ENCODE peak calls at places on chromosomes 13 and 19, in six cellular contexts. R is OCI-LY7; F is thoracic aorta; I is CD4-positive, alpha-beta T cell; J is transverse colon; L is fibroblast of pulmonary artery. N is an unnamed sample.

GRCh38 chr19:9500796-9501195 is 2.4 kb upstream of the ZNF560 start:
- DNase-seq in R (no peak), F (no peak), I (no peak), J (no peak), L (no peak), N (no peak)

GRCh38 chr19:47111081-47111589 is 2.4 kb downstream of the ZC3H4 start:
- DNase-seq in R (peak), F (no peak), I (peak), J (peak), L (no peak), N (no peak)

GRCh38 chr13:37878496-37878895 is 8.9 kb upstream of the TRPC4 start:
- DNase-seq in R (no peak), F (no peak), I (no peak), J (no peak), L (peak), N (no peak)

GRCh38 chr13:50940509-50940908 is 30.9 kb downstream of the RNASEH2B start:
- DNase-seq in R (no peak), F (no peak), I (no peak), J (no peak), L (no peak), N (no peak)

GRCh38 chr13:33316890-33317289 is 31.3 kb upstream of the STARD13 start:
- DNase-seq in R (no peak), F (no peak), I (no peak), J (no peak), L (no peak), N (no peak)

GRCh38 chr19:8494158-8494557 is 8.3 kb downstream of the PRAM1 start:
- DNase-seq in R (peak), F (no peak), I (no peak), J (no peak), L (peak), N (no peak)

GRCh38 chr13:85665286-85665685 is 133.9 kb downstream of the SLITRK6 start:
- DNase-seq in R (no peak), F (no peak), I (no peak), J (no peak), L (peak), N (no peak)

GRCh38 chr19:14369399-14370168 is 11.7 kb upstream of the ADGRE5 start:
- DNase-seq in R (no peak), F (no peak), I (peak), J (peak), L (peak), N (no peak)

GRCh38 chr19:55146078-55146647 is 2.8 kb downstream of the TNNT1 start:
- DNase-seq in R (peak), F (no peak), I (no peak), J (no peak), L (peak), N (no peak)

GRCh38 chr13:95301947-95302386 is 716 bp upstream of the ABCC4 start:
- DNase-seq in R (no peak), F (no peak), I (no peak), J (no peak), L (peak), N (no peak)

GRCh38 chr13:65217459-65217858 is 2012.7 kb downstream of the PCDH9 start:
- DNase-seq in R (no peak), F (no peak), I (no peak), J (no peak), L (no peak), N (no peak)

GRCh38 chr13:72495681-72496080 is 231.7 kb downstream of the MZT1 start:
- DNase-seq in R (no peak), F (no peak), I (no peak), J (no peak), L (no peak), N (no peak)

GRCh38 chr13:98782654-98783053 is 30.2 kb upstream of the SLC15A1 start:
- DNase-seq in R (no peak), F (no peak), I (no peak), J (no peak), L (peak), N (no peak)

GRCh38 chr13:44921931-44922758 is 67.1 kb downstream of the NUFIP1 start:
- DNase-seq in R (no peak), F (peak), I (no peak), J (peak), L (peak), N (no peak)

GRCh38 chr19:47699360-47699917 is 13.8 kb upstream of the EHD2 start:
- DNase-seq in R (peak), F (no peak), I (peak), J (peak), L (peak), N (no peak)

GRCh38 chr13:99434258-99434788 is 66.9 kb upstream of the TM9SF2 start:
- DNase-seq in R (no peak), F (no peak), I (peak), J (peak), L (no peak), N (no peak)

GRCh38 chr13:59492030-59492636 is 671.6 kb downstream of the DIAPH3 start:
- DNase-seq in R (no peak), F (no peak), I (no peak), J (no peak), L (no peak), N (no peak)

GRCh38 chr19:5805465-5806132 is 732 bp downstream of the NRTN start:
- DNase-seq in R (peak), F (no peak), I (peak), J (peak), L (peak), N (no peak)

GRCh38 chr19:38718747-38719543 is 25.3 kb downstream of the CAPN12 start:
- DNase-seq in R (no peak), F (no peak), I (no peak), J (no peak), L (peak), N (no peak)

GRCh38 chr19:4795400-4795799 is 3.9 kb downstream of the FEM1A start:
- DNase-seq in R (no peak), F (no peak), I (no peak), J (no peak), L (no peak), N (no peak)
- TF ChIP-seq CTCF in R (no peak), F (no peak), I (no peak), J (no peak), L (no peak), N (no peak)

DNA sequence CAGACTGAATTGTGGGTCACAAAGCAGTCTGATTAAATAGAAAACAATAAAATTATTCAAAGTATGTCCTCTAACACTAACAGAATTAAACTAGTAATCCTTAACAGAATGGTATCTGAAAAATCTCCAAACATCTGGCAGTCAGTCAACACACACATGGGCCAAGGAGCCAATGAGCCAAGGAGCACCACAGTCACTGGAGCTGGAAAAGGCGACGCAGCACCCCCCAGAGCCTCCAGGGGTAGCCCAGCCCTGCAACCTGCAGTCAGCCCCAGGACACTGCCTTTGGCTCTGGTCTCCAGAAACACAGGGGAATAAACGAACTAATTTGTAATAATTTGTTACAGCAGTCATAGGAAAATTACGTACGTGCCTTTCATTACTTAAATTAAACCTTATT is 12.3 kb downstream of the TUBGCP3 start:
- DNase-seq in R (no peak), F (no peak), I (no peak), J (no peak), L (peak), N (no peak)
- TF ChIP-seq CTCF in R (no peak), F (no peak), I (no peak), J (no peak), L (no peak), N (no peak)

GRCh38 chr13:34990399-34991224 is 48.5 kb downstream of the NBEA start:
- DNase-seq in R (no peak), F (no peak), I (no peak), J (no peak), L (no peak), N (no peak)

GRCh38 chr13:34988330-34988791 is 46.3 kb downstream of the NBEA start:
- DNase-seq in R (no peak), F (no peak), I (no peak), J (no peak), L (no peak), N (no peak)

GRCh38 chr13:34993470-34993869 is 51.4 kb downstream of the NBEA start:
- DNase-seq in R (no peak), F (no peak), I (no peak), J (no peak), L (peak), N (no peak)
- TF ChIP-seq CTCF in R (no peak), F (no peak), I (no peak), J (no peak), L (no peak), N (no peak)

DNA sequence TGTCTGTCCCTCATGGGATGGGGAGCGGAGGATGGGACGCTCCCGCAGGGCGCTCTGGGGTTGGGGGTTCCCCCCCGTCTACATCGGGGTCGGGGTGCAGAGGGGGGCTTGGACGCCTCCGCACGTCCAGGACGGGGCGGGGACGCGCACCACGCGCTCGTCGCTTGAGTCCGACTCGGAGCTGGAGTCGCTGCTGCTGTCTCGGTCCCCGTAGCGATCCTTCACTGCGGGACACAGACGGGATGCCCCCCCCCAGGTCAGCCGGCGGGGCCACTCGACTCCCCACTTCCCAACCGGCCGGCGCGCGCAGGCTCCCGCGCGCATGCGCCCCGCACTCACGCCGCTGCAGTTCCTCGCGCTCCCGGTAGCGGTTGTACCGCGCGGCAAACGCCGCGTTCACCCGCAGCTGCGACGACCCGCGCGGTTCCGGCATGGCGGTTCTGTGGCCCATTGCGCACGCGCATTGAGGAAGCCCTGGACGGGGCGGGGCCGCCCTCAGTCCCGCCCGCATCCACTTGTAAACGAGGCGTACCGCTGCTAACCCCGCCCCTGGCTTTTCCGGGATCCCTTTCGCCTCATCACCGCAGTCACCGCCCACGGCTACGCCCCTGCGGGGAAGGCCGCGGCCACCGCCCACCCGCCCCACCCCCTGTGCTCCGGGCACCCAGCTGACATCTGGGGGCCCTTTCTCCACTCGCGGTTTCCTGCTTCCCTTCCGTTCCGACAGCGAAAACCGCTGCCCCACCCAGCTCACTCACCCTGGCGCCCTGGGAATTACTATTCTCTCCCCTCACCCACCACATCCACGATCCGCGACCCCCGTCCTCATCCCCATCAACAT is at the start of gene KRI1:
- DNase-seq in R (peak), F (peak), I (peak), J (peak), L (peak), N (peak)
- TF ChIP-seq CTCF in R (peak), F (peak), I (no peak), J (peak), L (peak), N (peak)

DNA sequence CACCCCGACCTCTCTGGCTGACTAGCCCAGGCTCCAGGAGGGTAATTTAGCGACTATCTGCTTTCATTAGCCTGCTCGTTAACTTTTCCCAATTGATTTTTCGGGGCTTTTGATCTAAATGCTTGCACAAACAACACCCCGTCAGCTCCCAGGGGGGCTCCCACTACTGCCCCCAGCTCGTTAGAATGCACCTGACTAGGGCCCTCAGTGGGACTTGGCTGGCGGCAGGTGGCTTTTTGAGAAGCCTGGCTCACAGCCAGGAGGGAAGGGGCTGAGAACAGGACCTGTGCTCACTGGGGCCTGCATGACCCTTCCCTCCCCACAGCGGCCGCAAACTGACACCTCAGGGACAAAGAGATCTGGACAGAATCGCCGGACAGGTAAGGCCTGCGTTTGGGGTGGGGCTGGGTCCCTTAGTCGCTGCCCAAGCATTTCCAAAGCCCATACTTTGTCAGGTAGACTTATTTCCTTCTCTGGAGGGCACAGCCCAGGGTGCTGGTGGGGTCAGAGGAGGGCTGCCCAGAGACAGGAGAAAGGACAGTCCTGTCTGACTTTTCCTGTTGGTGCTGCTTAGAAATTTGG is 7.6 kb upstream of the CD79A start:
- DNase-seq in R (peak), F (no peak), I (no peak), J (no peak), L (no peak), N (no peak)
- TF ChIP-seq CTCF in R (no peak), F (no peak), I (no peak), J (no peak), L (no peak), N (no peak)

GRCh38 chr19:52307275-52307674 is 10.3 kb downstream of the ZNF480 start:
- DNase-seq in R (peak), F (no peak), I (no peak), J (no peak), L (peak), N (no peak)
- TF ChIP-seq CTCF in R (no peak), F (no peak), I (no peak), J (no peak), L (no peak), N (no peak)

DNA sequence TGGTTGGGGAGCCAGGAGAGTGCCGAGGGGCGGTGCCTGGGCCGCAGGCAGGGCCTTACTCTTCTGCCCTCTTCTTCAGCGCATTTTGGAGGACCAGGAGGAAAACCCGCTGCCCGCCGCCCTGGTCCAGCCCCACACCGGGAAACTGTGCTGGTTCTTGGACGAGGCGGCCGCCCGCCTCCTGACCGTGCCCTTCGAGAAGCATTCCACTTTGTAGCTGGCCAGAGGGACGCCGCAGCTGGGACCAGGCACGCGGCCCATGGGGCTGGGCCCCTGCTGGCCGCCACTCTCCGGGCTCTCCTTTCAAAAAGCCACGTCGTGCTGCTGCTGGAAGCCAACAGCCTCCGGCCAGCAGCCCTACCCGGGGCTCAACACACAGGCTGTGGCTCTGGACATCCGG is 9.4 kb downstream of the PGLS start:
- DNase-seq in R (no peak), F (no peak), I (no peak), J (no peak), L (no peak), N (no peak)
- TF ChIP-seq CTCF in R (no peak), F (no peak), I (no peak), J (no peak), L (no peak), N (no peak)

DNA sequence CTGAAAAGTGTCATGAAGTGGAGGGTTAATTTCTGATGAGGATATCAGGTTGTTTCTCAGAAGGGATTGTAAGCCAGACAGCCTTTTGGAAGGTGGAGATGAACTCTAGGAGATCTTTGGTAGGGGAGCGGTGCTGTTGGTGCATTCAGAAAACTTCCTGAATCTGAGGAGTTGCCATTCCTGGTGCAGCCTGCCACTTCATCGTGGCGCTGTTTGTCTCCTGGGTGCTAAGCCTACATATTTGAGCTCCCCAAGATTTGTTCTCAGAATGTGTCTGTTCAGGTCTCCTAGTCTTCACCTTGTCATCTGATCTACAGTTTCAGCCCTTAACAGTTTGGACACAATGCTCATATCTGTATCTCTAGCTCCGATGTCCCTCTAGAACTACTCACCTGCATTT is 285.6 kb downstream of the MTUS2 start:
- DNase-seq in R (no peak), F (no peak), I (no peak), J (no peak), L (no peak), N (no peak)
- TF ChIP-seq CTCF in R (no peak), F (no peak), I (no peak), J (no peak), L (no peak), N (no peak)

GRCh38 chr19:18173572-18174294 is at the start of gene IFI30:
- DNase-seq in R (peak), F (no peak), I (peak), J (peak), L (peak), N (no peak)
- TF ChIP-seq CTCF in R (no peak), F (no peak), I (no peak), J (no peak), L (no peak), N (no peak)

DNA sequence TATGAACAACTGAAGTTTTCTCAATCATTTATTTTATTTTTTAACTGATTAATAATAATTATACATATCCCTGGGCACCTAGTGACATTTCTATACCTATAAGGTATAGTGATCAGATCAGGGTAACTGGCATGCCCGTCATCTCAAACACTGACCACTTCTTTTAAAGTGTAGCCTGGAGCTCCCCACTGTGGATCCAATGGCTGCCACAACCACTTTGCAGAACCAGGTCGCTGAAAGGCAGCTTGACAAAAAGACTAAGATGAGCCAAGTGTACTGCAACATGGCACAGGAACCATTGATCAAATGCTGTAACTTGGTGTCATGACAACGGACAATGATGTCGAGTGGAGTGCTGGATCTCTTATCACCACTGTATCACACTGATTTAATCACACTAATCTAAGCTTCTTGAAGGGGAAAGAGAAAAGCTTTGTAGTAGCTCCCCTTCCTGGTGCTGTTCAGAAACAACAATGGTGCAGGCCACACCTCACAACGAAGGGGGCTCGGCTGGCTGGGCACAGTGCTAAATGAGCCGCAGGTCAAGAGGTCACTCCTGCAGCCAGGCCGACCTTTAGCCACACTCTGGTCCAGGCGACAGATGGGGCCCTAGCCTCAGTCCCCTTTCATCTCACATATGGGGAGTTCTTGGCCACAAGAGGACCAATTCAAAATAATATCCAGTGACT is 2.3 kb upstream of the TNFRSF19 start:
- DNase-seq in R (no peak), F (no peak), I (no peak), J (no peak), L (no peak), N (no peak)
- TF ChIP-seq CTCF in R (no peak), F (no peak), I (no peak), J (no peak), L (no peak), N (no peak)

N was measured in omental fat pad.